ENCODE peak calls at places on chromosome 4, in ten cellular contexts. M, I, V, Z, B, Y, R, J, C and A are unnamed samples.
A peak's percentile ranks its signal among the peaks of the same experiment; 100 is the strongest.

GRCh38 chr4:24024597-24024996 is 134.8 kb upstream of the PPARGC1A start:
- DNase-seq in M (no peak), I (no peak), V (no peak), Z (no peak), B (peak; percentile 5), Y (no peak), R (no peak), J (no peak), C (no peak), A (no peak)

GRCh38 chr4:90328558-90328957 is 201.4 kb downstream of the CCSER1 start:
- DNase-seq in M (peak; percentile 85), I (peak; percentile 59), V (no peak), Z (no peak), B (no peak), Y (no peak), R (no peak), J (no peak), C (no peak), A (no peak)

GRCh38 chr4:123587983-123588494 is 191.4 kb downstream of the SPRY1 start:
- DNase-seq in M (peak; percentile 93), I (no peak), V (peak; percentile 45), Z (no peak), B (no peak), Y (peak; percentile 58), R (no peak), J (no peak), C (no peak), A (no peak)

GRCh38 chr4:102399021-102399420 is 53.7 kb upstream of the SLC39A8 start:
- DNase-seq in M (no peak), I (no peak), V (no peak), Z (no peak), B (no peak), Y (no peak), R (no peak), J (no peak), C (no peak), A (no peak)

GRCh38 chr4:128386761-128387599 is 99.4 kb upstream of the PGRMC2 start:
- DNase-seq in M (peak; percentile 83), I (peak; percentile 49), V (peak; percentile 91), Z (peak; percentile 57), B (peak; percentile 25), Y (peak; percentile 88), R (peak; percentile 88), J (no peak), C (no peak), A (peak; percentile 64)

GRCh38 chr4:30537462-30537861 is 182.7 kb upstream of the PCDH7 start:
- DNase-seq in M (no peak), I (no peak), V (peak; percentile 67), Z (no peak), B (no peak), Y (peak; percentile 37), R (no peak), J (no peak), C (no peak), A (peak; percentile 72)

GRCh38 chr4:89598602-89599001 is 238.4 kb downstream of the SNCA start:
- DNase-seq in M (peak; percentile 53), I (no peak), V (no peak), Z (no peak), B (peak; percentile 42), Y (no peak), R (no peak), J (peak; percentile 56), C (no peak), A (peak; percentile 7)

GRCh38 chr4:186932196-186932595 is 208.5 kb upstream of the FAT1 start:
- DNase-seq in M (peak; percentile 73), I (peak; percentile 24), V (no peak), Z (no peak), B (peak; percentile 46), Y (no peak), R (no peak), J (no peak), C (no peak), A (no peak)

GRCh38 chr4:158769175-158769831 is 477 bp downstream of the FNIP2 start:
- DNase-seq in M (peak; percentile 73), I (no peak), V (no peak), Z (no peak), B (no peak), Y (no peak), R (peak; percentile 22), J (no peak), C (peak; percentile 28), A (no peak)

GRCh38 chr4:1693131-1693896 is 9.2 kb upstream of the FAM53A start:
- DNase-seq in M (peak; percentile 80), I (no peak), V (no peak), Z (peak; percentile 30), B (peak; percentile 88), Y (peak; percentile 23), R (peak; percentile 59), J (peak; percentile 91), C (peak; percentile 63), A (no peak)

GRCh38 chr4:102819588-102820365 is 7.6 kb downstream of the UBE2D3 start:
- DNase-seq in M (no peak), I (no peak), V (no peak), Z (no peak), B (no peak), Y (no peak), R (no peak), J (no peak), C (no peak), A (no peak)

GRCh38 chr4:100095729-100096595 is 94.3 kb downstream of the DDIT4L start:
- DNase-seq in M (peak; percentile 76), I (no peak), V (peak; percentile 54), Z (no peak), B (no peak), Y (peak; percentile 51), R (peak; percentile 31), J (peak; percentile 77), C (peak; percentile 16), A (peak; percentile 19)

GRCh38 chr4:42172391-42172790 is 19.9 kb upstream of the BEND4 start:
- DNase-seq in M (no peak), I (no peak), V (no peak), Z (no peak), B (no peak), Y (no peak), R (no peak), J (no peak), C (no peak), A (no peak)

GRCh38 chr4:42371306-42372063 is 25.8 kb upstream of the SHISA3 start:
- DNase-seq in M (peak; percentile 72), I (peak; percentile 20), V (peak; percentile 26), Z (no peak), B (peak; percentile 26), Y (peak; percentile 18), R (no peak), J (peak; percentile 74), C (no peak), A (peak; percentile 49)

GRCh38 chr4:83109480-83110221 is 4.9 kb downstream of the PLAC8 start:
- DNase-seq in M (peak; percentile 85), I (peak; percentile 32), V (no peak), Z (no peak), B (peak; percentile 30), Y (no peak), R (no peak), J (no peak), C (no peak), A (no peak)

GRCh38 chr4:169604131-169604900 is 8.1 kb downstream of the NEK1 start:
- DNase-seq in M (no peak), I (no peak), V (no peak), Z (no peak), B (no peak), Y (no peak), R (no peak), J (no peak), C (no peak), A (no peak)

GRCh38 chr4:158656439-158656838 is 15.2 kb downstream of the C4orf46 start:
- DNase-seq in M (peak; percentile 9), I (no peak), V (no peak), Z (no peak), B (no peak), Y (no peak), R (no peak), J (no peak), C (no peak), A (no peak)

GRCh38 chr4:8854866-8855265 is 16.8 kb downstream of the HMX1 start:
- DNase-seq in M (no peak), I (no peak), V (no peak), Z (no peak), B (no peak), Y (peak; percentile 27), R (peak; percentile 14), J (no peak), C (no peak), A (no peak)

GRCh38 chr4:64756016-64756415 is 346.8 kb upstream of the TECRL start:
- DNase-seq in M (no peak), I (no peak), V (no peak), Z (no peak), B (no peak), Y (peak; percentile 11), R (no peak), J (no peak), C (no peak), A (no peak)

GRCh38 chr4:124121511-124121934 is 591.0 kb downstream of the ANKRD50 start:
- DNase-seq in M (no peak), I (no peak), V (no peak), Z (no peak), B (no peak), Y (peak; percentile 59), R (no peak), J (no peak), C (no peak), A (no peak)

GRCh38 chr4:101155859-101156430 is 191.4 kb downstream of the PPP3CA start:
- DNase-seq in M (no peak), I (no peak), V (no peak), Z (no peak), B (no peak), Y (no peak), R (no peak), J (no peak), C (no peak), A (no peak)

GRCh38 chr4:101187837-101188236 is 159.5 kb downstream of the PPP3CA start:
- DNase-seq in M (peak; percentile 14), I (no peak), V (no peak), Z (no peak), B (no peak), Y (no peak), R (no peak), J (peak; percentile 44), C (no peak), A (peak; percentile 22)

GRCh38 chr4:124636793-124637192 is 75.7 kb downstream of the ANKRD50 start:
- DNase-seq in M (peak; percentile 18), I (no peak), V (peak; percentile 29), Z (no peak), B (no peak), Y (peak; percentile 4), R (no peak), J (no peak), C (no peak), A (no peak)

GRCh38 chr4:15007201-15007600 is 4.9 kb downstream of the CPEB2 start:
- DNase-seq in M (peak; percentile 4), I (no peak), V (no peak), Z (no peak), B (no peak), Y (no peak), R (no peak), J (no peak), C (no peak), A (no peak)

GRCh38 chr4:125115476-125115875 is 199.3 kb upstream of the FAT4 start:
- DNase-seq in M (no peak), I (no peak), V (no peak), Z (no peak), B (no peak), Y (no peak), R (no peak), J (peak; percentile 28), C (no peak), A (no peak)

GRCh38 chr4:183129125-183129524 is 30.1 kb downstream of the WWC2 start:
- DNase-seq in M (no peak), I (no peak), V (no peak), Z (no peak), B (no peak), Y (no peak), R (no peak), J (no peak), C (no peak), A (no peak)

GRCh38 chr4:92334716-92335350 is 31.1 kb downstream of the GRID2 start:
- DNase-seq in M (no peak), I (no peak), V (no peak), Z (no peak), B (no peak), Y (no peak), R (no peak), J (no peak), C (no peak), A (no peak)

GRCh38 chr4:8105303-8106100 is 53.1 kb downstream of the ABLIM2 start:
- DNase-seq in M (peak; percentile 45), I (no peak), V (no peak), Z (no peak), B (no peak), Y (no peak), R (no peak), J (no peak), C (no peak), A (no peak)